ENCODE peak calls at places on chromosomes 4 and X, in ten cellular contexts. B is adrenal gland, Y is GM06990, W is epithelial cell of esophagus, Q is RWPE1, O is dorsolateral prefrontal cortex, P is Peyer's patch, U is astrocyte, R is fibroblast of pulmonary artery, K is cardiac fibroblast. F is an unnamed sample.

GRCh38 chr4:184012937-184013336 is 107.8 kb downstream of the STOX2 start:
- DNase-seq in W (no peak), B (no peak), K (no peak), Q (no peak), R (peak), O (no peak), U (no peak), Y (no peak), P (no peak), F (no peak)

GRCh38 chrX:31845003-31845402 is 773.2 kb upstream of the FTHL17 start:
- DNase-seq in B (no peak), U (peak), Y (no peak), W (peak), R (peak), P (no peak), O (no peak), K (peak), Q (no peak), F (no peak)

GRCh38 chr4:1756893-1757779 is 35.8 kb downstream of the TACC3 start:
- DNase-seq in W (no peak), Q (no peak), Y (no peak), P (no peak), K (no peak), O (no peak), R (no peak), B (no peak), U (no peak), F (no peak)

GRCh38 chr4:13427599-13428325 is 56.4 kb downstream of the RAB28 start:
- DNase-seq in W (peak), Y (no peak), B (no peak), R (peak), P (no peak), O (no peak), K (no peak), U (no peak), Q (no peak), F (no peak)

GRCh38 chr4:24680746-24681145 is 96.4 kb upstream of the DHX15 start:
- DNase-seq in O (no peak), U (no peak), Y (no peak), K (no peak), R (no peak), P (no peak), Q (no peak), B (no peak), W (no peak), F (no peak)

GRCh38 chrX:151722241-151722846 is 6.5 kb downstream of the FATE1 start:
- DNase-seq in U (no peak), Q (no peak), O (no peak), P (peak), W (peak), K (no peak), B (no peak), R (peak), Y (peak), F (no peak)

GRCh38 chrX:7147431-7147977 is at the start of gene STS:
- DNase-seq in O (peak), U (peak), B (peak), W (peak), K (peak), Q (no peak), P (peak), Y (no peak), R (peak), F (no peak)

GRCh38 chr4:137124278-137124932 is 407.9 kb downstream of the PCDH18 start:
- DNase-seq in Y (no peak), K (peak), P (no peak), B (no peak), U (peak), Q (peak), R (peak), W (peak), O (no peak), F (peak)

GRCh38 chrX:110853610-110854009 is 58.0 kb upstream of the CHRDL1 start:
- DNase-seq in U (peak), P (no peak), K (peak), Y (no peak), B (peak), R (no peak), O (no peak), Q (peak), W (peak), F (no peak)
- TF ChIP-seq CTCF in U (no peak), P (no peak), K (peak), Y (peak), B (no peak), R (peak), O (no peak), Q (peak), W (peak), F (peak)

GRCh38 chr4:75653845-75654503 is 19.2 kb downstream of the G3BP2 start:
- DNase-seq in O (no peak), Q (no peak), B (no peak), K (peak), Y (no peak), R (peak), U (peak), W (peak), P (no peak), F (no peak)
- TF ChIP-seq CTCF in O (no peak), Q (peak), B (peak), K (peak), Y (peak), R (peak), U (peak), W (peak), P (peak), F (peak)

DNA sequence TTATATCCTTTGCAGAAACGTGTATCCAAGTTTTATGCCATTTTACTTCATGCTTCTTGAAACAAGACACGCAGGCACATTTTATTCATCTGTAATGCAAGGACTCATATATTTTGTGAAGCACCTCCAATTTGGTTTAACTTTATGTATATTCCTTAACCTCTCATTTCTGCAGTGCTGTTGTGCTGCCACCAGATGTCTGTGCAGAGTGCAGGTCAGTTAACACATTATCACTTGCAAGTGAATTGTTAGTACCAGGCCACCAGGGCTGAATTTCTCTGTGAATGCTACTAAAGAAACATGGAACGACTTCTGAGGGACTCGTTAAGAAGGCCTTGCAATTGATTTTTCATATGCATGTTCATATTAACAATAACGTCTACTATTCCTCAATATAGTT is 770.4 kb downstream of the NLGN4X start:
- DNase-seq in K (no peak), U (no peak), R (no peak), B (no peak), Q (no peak), P (no peak), Y (no peak), O (no peak), W (no peak), F (no peak)
- TF ChIP-seq CTCF in K (no peak), U (peak), R (no peak), B (no peak), Q (no peak), P (no peak), Y (no peak), O (no peak), W (no peak), F (no peak)

DNA sequence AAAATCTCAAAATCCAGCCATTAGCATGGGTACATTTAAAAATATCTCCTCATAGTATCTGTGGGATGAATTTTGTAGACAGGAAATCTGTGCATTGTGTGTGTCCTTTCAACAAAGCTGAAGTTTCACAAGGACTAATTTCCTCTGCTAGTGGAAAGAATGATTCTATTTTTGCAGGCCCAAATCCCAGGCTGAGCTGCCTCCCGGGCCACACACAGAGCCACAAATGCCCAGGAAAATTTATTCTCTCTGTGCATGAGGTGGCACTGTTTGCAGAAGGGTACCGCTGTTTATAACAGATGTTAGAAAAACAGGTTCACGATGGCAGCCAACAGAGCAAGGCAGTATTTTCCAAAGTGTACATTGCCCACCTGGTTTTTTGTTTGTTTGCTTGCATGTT is 11.0 kb upstream of the VCX3B start:
- DNase-seq in O (no peak), K (no peak), P (no peak), B (no peak), Q (no peak), W (no peak), U (no peak), R (no peak), Y (no peak), F (no peak)
- TF ChIP-seq CTCF in O (no peak), K (no peak), P (no peak), B (no peak), Q (no peak), W (no peak), U (no peak), R (no peak), Y (no peak), F (no peak)